ENCODE peak calls at places on chromosome 2, in ten cellular contexts. Q, U, J, T, H, X, K, W, I and M are unnamed samples.
A peak's percentile ranks its signal among the peaks of the same experiment; 100 is the strongest.

GRCh38 chr2:206378835-206379234 is 64.5 kb upstream of the ADAM23 start:
- DNase-seq in Q (peak; percentile 60), J (no peak), K (no peak), I (no peak), T (no peak), H (no peak), X (no peak), W (no peak), U (no peak), M (no peak)

GRCh38 chr2:10345813-10346212 is 43.1 kb downstream of the HPCAL1 start:
- DNase-seq in J (no peak), H (no peak), X (no peak), T (no peak), I (no peak), W (no peak), K (no peak), Q (no peak), U (no peak), M (no peak)

GRCh38 chr2:42072349-42073118 is 24.7 kb downstream of the PKDCC start:
- DNase-seq in Q (no peak), U (no peak), T (peak; percentile 76), K (no peak), I (peak; percentile 90), W (no peak), J (no peak), X (peak; percentile 86), H (no peak), M (no peak)

GRCh38 chr2:172556284-172557033 is 569 bp downstream of the PDK1 start:
- DNase-seq in J (peak; percentile 74), I (peak; percentile 74), K (peak; percentile 48), H (peak; percentile 89), T (peak; percentile 57), U (peak; percentile 43), Q (peak; percentile 85), X (peak; percentile 86), W (no peak), M (peak; percentile 33)

GRCh38 chr2:71067567-71068217 is 756 bp upstream of the NAGK start:
- DNase-seq in I (no peak), W (no peak), K (no peak), X (no peak), T (no peak), H (no peak), J (peak; percentile 58), Q (peak; percentile 52), U (no peak), M (no peak)

GRCh38 chr2:189142893-189143759 is 36.4 kb downstream of the COL5A2 start:
- DNase-seq in K (no peak), Q (peak; percentile 76), T (no peak), H (peak; percentile 91), X (peak; percentile 72), I (peak; percentile 48), J (no peak), W (peak; percentile 58), U (peak; percentile 16), M (peak; percentile 45)

GRCh38 chr2:118711603-118712002 is 135.8 kb downstream of the EN1 start:
- DNase-seq in J (no peak), Q (no peak), H (no peak), U (no peak), I (no peak), X (no peak), T (no peak), K (no peak), W (no peak), M (no peak)

GRCh38 chr2:45616663-45617411 is 5.8 kb upstream of the SRBD1 start:
- DNase-seq in T (no peak), U (peak; percentile 50), X (no peak), H (no peak), W (no peak), Q (peak; percentile 73), J (no peak), I (no peak), K (no peak), M (no peak)

GRCh38 chr2:37090019-37090477 is 5.7 kb downstream of the GPATCH11 start:
- DNase-seq in U (no peak), T (no peak), X (no peak), J (no peak), W (no peak), I (no peak), H (no peak), K (no peak), Q (no peak), M (no peak)

GRCh38 chr2:204487447-204488229 is 57.6 kb upstream of the PARD3B start:
- DNase-seq in I (no peak), J (no peak), T (no peak), U (no peak), K (no peak), Q (peak; percentile 23), W (no peak), H (no peak), X (no peak), M (no peak)

GRCh38 chr2:64669288-64669687 is 15.6 kb upstream of the SERTAD2 start:
- DNase-seq in H (no peak), W (no peak), U (no peak), T (no peak), K (no peak), X (no peak), J (no peak), Q (no peak), I (no peak), M (no peak)

DNA sequence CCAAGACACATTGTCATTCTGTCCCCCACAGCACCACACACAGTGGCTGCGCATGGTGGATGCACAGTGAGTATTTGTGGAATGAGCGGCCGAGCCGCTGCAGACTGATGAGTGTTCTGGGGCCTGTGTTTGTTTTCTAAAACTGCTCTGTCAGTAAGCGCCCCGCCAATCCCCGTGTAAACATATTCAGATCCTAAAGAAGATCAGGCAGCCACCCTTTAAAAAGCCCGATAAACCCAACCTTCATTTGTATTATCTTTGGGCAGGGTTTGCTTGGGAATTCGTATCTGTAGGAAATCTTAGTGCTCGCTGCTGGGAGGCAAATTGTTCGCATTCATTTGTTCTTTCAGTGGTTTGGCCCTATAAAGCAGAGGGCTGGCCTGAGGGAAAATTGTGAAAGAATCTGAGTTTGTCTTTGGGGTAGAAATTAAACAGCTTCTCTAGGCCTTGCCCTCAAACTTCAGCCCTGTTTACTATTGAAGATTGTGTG is 68.6 kb downstream of the TGOLN2 start:
- DNase-seq in U (no peak), T (no peak), X (no peak), W (no peak), H (peak; percentile 94), Q (peak; percentile 56), K (no peak), I (no peak), J (no peak), M (no peak)
- H3K27ac ChIP-seq in U (peak overlapping the region; percentile 17), T (peak overlapping the region; percentile 84), X (peak overlapping the region; percentile 26), W (peak overlapping the region; percentile 93), H (peak overlapping the region; percentile 37), Q (peak overlapping the region; percentile 19), K (no peak overlapping the region), I (no peak overlapping the region), J (peak overlapping the region; percentile 44), M (no peak overlapping the region)

GRCh38 chr2:72378737-72379346 is 231.2 kb upstream of the CYP26B1 start:
- DNase-seq in K (no peak), T (no peak), J (no peak), Q (no peak), X (no peak), I (no peak), U (no peak), W (no peak), H (peak; percentile 5), M (no peak)
- H3K27ac ChIP-seq in K (no peak overlapping the region), T (no peak overlapping the region), J (no peak overlapping the region), Q (no peak overlapping the region), X (no peak overlapping the region), I (no peak overlapping the region), U (no peak overlapping the region), W (no peak overlapping the region), H (no peak overlapping the region), M (no peak overlapping the region)

DNA sequence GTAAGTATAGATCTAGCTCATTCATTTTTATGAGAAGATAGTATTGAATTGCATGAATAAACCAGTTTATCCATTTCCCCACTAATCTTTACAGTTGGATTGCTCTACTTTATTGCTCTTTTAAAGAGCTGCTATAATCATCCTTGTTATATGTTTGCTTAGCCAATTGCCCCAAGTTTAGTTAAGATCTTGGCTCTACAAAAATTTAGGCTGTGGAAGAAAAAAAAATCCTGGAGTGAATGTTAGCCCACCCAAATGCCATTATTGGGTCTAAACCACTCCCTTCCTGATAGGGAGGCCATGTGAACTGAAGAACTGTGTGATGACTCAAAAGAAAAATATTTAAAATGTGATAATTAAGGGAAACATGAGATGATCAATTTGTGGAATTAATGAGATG is 2.9 kb downstream of the ALS2 start:
- DNase-seq in T (no peak), I (no peak), K (no peak), Q (no peak), W (no peak), U (no peak), X (no peak), H (no peak), J (no peak), M (no peak)
- H3K27ac ChIP-seq in T (no peak overlapping the region), I (no peak overlapping the region), K (no peak overlapping the region), Q (no peak overlapping the region), W (no peak overlapping the region), U (no peak overlapping the region), X (no peak overlapping the region), H (no peak overlapping the region), J (no peak overlapping the region), M (no peak overlapping the region)

DNA sequence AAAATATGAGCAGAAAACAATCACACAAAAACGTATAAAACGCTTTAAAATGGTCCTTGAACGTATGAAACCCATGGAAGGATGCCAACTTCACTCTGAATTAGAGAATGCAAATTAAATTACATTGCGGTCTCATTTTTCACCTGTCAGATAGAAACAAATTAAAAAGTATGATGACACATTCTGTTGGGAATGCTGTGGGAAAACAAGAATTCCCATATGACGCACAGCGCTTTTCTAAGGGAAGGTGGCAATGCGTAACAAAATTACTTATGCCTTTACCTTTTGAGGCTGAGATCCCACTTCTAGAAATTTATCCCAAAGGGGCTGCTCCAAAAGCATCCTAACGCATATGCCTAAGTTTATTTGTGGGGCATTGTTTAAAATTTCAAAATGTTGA is 3.8 kb upstream of the RPS7 start:
- DNase-seq in K (no peak), U (no peak), Q (no peak), I (no peak), H (no peak), T (no peak), X (no peak), J (no peak), W (no peak), M (no peak)
- H3K27ac ChIP-seq in K (no peak overlapping the region), U (no peak overlapping the region), Q (no peak overlapping the region), I (no peak overlapping the region), H (no peak overlapping the region), T (no peak overlapping the region), X (no peak overlapping the region), J (no peak overlapping the region), W (no peak overlapping the region), M (no peak overlapping the region)

DNA sequence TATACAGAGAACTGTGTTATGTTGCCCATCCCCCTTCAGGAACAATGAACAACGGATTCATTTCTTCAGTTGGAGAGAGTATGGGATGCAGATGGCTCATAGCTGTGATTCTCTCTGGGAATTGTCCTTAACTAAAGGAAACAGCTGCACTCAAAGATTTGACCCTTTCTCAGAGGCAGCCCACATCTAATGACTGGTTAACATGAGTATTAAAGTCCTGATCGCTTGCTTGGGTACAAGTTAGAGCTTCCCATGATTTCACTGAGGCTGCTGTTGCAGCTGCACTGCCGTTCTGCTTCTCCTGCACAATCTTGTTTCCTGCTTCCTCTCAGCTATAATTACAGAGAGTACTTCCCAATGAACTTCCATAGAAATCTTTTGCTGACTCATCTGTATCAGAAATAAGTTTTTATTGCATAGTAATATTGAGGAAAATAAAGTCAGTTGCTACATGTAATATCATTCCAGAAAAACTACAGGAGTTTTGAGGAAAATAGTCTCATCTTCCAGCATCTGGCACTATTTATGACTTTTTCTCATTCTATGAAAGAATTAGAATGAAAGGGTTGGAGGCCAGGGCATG is 12.8 kb upstream of the SCN9A start:
- DNase-seq in Q (peak; percentile 7), W (no peak), K (no peak), T (no peak), I (no peak), X (no peak), U (no peak), H (no peak), J (no peak), M (no peak)
- H3K27ac ChIP-seq in Q (no peak overlapping the region), W (no peak overlapping the region), K (no peak overlapping the region), T (no peak overlapping the region), I (no peak overlapping the region), X (no peak overlapping the region), U (no peak overlapping the region), H (no peak overlapping the region), J (no peak overlapping the region), M (no peak overlapping the region)